ENCODE peak calls at places on chromosome 5, in five cellular contexts. T is neural crest cell; J is ELR; B is cerebellar cortex; G is effector CD4-positive, alpha-beta T cell. Q is an unnamed sample.

GRCh38 chr5:139855946-139856540 is 60.4 kb downstream of the PSD2 start:
- DNase-seq in J (no peak), B (no peak), T (no peak), G (no peak), Q (no peak)

GRCh38 chr5:59358497-59358896 is 535.0 kb downstream of the PDE4D start:
- DNase-seq in T (no peak), J (no peak), B (no peak), G (no peak), Q (no peak)

GRCh38 chr5:60805470-60805869 is 38.6 kb downstream of the ELOVL7 start:
- DNase-seq in B (no peak), T (no peak), J (no peak), G (no peak), Q (no peak)

GRCh38 chr5:67015577-67016290 is 180.9 kb downstream of the CD180 start:
- DNase-seq in T (no peak), J (peak), G (no peak), B (no peak), Q (no peak)

GRCh38 chr5:1078206-1078605 is 33.7 kb downstream of the SLC12A7 start:
- DNase-seq in T (no peak), B (no peak), G (no peak), J (no peak), Q (no peak)

GRCh38 chr5:157640406-157640805 is 11.8 kb downstream of the SOX30 start:
- DNase-seq in J (no peak), B (no peak), G (no peak), T (no peak), Q (no peak)

GRCh38 chr5:50666261-50667078 is at the start of gene PARP8:
- DNase-seq in B (no peak), G (peak), J (peak), T (peak), Q (peak)

GRCh38 chr5:131274341-131275063 is 10.6 kb downstream of the CDC42SE2 start:
- DNase-seq in J (no peak), G (no peak), B (no peak), T (no peak), Q (no peak)

GRCh38 chr5:93069276-93069675 is 511.7 kb downstream of the NR2F1-AS1 start:
- DNase-seq in B (no peak), J (no peak), T (no peak), G (no peak), Q (no peak)

GRCh38 chr5:59188415-59189225 is 605.7 kb downstream of the RAB3C start:
- DNase-seq in G (peak), B (peak), J (peak), T (peak), Q (peak)

GRCh38 chr5:1784197-1785050 is 15.2 kb downstream of the MRPL36 start:
- DNase-seq in G (no peak), T (no peak), B (no peak), J (no peak), Q (no peak)

GRCh38 chr5:57839025-57839424 is 356.4 kb upstream of the ACTBL2 start:
- DNase-seq in B (no peak), G (no peak), T (no peak), J (peak), Q (no peak)

GRCh38 chr5:104513194-104513602 is 950.6 kb upstream of the NUDT12 start:
- DNase-seq in T (no peak), G (no peak), J (peak), B (no peak), Q (no peak)

GRCh38 chr5:132655821-132656773 is 1.9 kb upstream of the IL13 start:
- DNase-seq in B (no peak), J (peak), T (no peak), G (no peak), Q (no peak)

GRCh38 chr5:33738097-33738496 is 153.7 kb downstream of the ADAMTS12 start:
- DNase-seq in G (no peak), B (no peak), T (no peak), J (no peak), Q (no peak)

GRCh38 chr5:141672856-141673813 is 8.9 kb downstream of the ARAP3 start:
- DNase-seq in T (peak), J (no peak), G (no peak), B (no peak), Q (no peak)

GRCh38 chr5:376951-377325 is 55.4 kb downstream of the AHRR start:
- DNase-seq in B (no peak), J (no peak), T (no peak), G (no peak), Q (no peak)

GRCh38 chr5:9118852-9119251 is 427.0 kb downstream of the SEMA5A start:
- DNase-seq in B (no peak), T (no peak), J (no peak), G (no peak), Q (no peak)

GRCh38 chr5:43338856-43339255 is 25.6 kb upstream of the HMGCS1 start:
- DNase-seq in T (no peak), B (no peak), J (no peak), G (no peak), Q (no peak)

GRCh38 chr5:143923634-143924265 is 111.8 kb downstream of the HMHB1 start:
- DNase-seq in G (no peak), B (no peak), J (peak), T (no peak), Q (no peak)

GRCh38 chr5:91885291-91886265 is 502.5 kb upstream of the ARRDC3 start:
- DNase-seq in T (no peak), G (no peak), J (peak), B (no peak), Q (no peak)

GRCh38 chr5:17316973-17317459 is 99.6 kb downstream of the BASP1 start:
- DNase-seq in T (no peak), J (no peak), G (no peak), B (no peak), Q (no peak)

GRCh38 chr5:97629281-97629680 is 446.2 kb upstream of the RIOK2 start:
- DNase-seq in T (peak), B (no peak), J (peak), G (no peak), Q (no peak)

GRCh38 chr5:124655943-124656459 is 90.4 kb downstream of the ZNF608 start:
- DNase-seq in G (no peak), J (peak), T (no peak), B (no peak), Q (no peak)

GRCh38 chr5:172528440-172528839 is 74.1 kb upstream of the SH3PXD2B start:
- DNase-seq in G (no peak), J (no peak), T (no peak), B (no peak), Q (no peak)

GRCh38 chr5:96075579-96076289 is 114.1 kb upstream of the ELL2 start:
- DNase-seq in T (no peak), G (no peak), J (no peak), B (no peak), Q (no peak)

GRCh38 chr5:80825780-80826460 is 134.2 kb upstream of the RASGRF2 start:
- DNase-seq in T (no peak), B (peak), G (no peak), J (no peak), Q (no peak)

GRCh38 chr5:57987552-57987951 is 472.3 kb downstream of the PLK2 start:
- DNase-seq in T (no peak), B (no peak), J (no peak), G (no peak), Q (no peak)

GRCh38 chr5:84478603-84479002 is 93.9 kb upstream of the EDIL3 start:
- DNase-seq in B (no peak), G (no peak), J (peak), T (no peak), Q (no peak)

GRCh38 chr5:113608113-113608551 is 94.6 kb downstream of the YTHDC2 start:
- DNase-seq in G (no peak), B (no peak), T (no peak), J (peak), Q (no peak)

GRCh38 chr5:179680780-179681411 is at the start of gene CBY3:
- DNase-seq in J (peak), B (no peak), G (no peak), T (no peak), Q (no peak)

GRCh38 chr5:168734657-168735344 is 155.6 kb upstream of the PANK3 start:
- DNase-seq in T (no peak), G (no peak), B (peak), J (no peak), Q (no peak)

GRCh38 chr5:73311291-73312110 is 137.1 kb downstream of the FOXD1 start:
- DNase-seq in T (no peak), J (peak), B (no peak), G (no peak), Q (no peak)

GRCh38 chr5:39783756-39784421 is 359.1 kb upstream of the DAB2 start:
- DNase-seq in J (peak), T (no peak), B (no peak), G (no peak), Q (no peak)

GRCh38 chr5:127826011-127826410 is 122.8 kb downstream of the CCDC192 start:
- DNase-seq in G (no peak), J (peak), B (no peak), T (no peak), Q (no peak)

GRCh38 chr5:176894298-176894697 is 4.8 kb downstream of the HK3 start:
- DNase-seq in B (no peak), G (no peak), T (no peak), J (no peak), Q (no peak)

GRCh38 chr5:50445281-50445949 is 4.3 kb upstream of the EMB start:
- DNase-seq in G (no peak), J (no peak), T (no peak), B (no peak), Q (no peak)

GRCh38 chr5:179127136-179128040 is 67.2 kb downstream of the ZNF354C start:
- DNase-seq in J (no peak), G (no peak), B (no peak), T (no peak), Q (no peak)

GRCh38 chr5:27472000-27472763 is 433.8 kb upstream of the CDH9 start:
- DNase-seq in B (peak), T (peak), G (no peak), J (peak), Q (no peak)

Q was measured in activated CD4-positive, alpha-beta T cell treated with anti-CD3 and anti-CD28 coated beads for 1 hour.